ENCODE peak calls at places on chromosomes 7 and 10, in four cellular contexts. X is lower leg skin, P is PC-9, H is dorsolateral prefrontal cortex. F is an unnamed sample.

GRCh38 chr10:15196335-15196834 is 27.9 kb upstream of the NMT2 start:
- DNase-seq in P (no peak), X (no peak), H (no peak), F (no peak)

GRCh38 chr10:58920655-58921003 is 255.8 kb upstream of the PHYHIPL start:
- DNase-seq in X (no peak), H (no peak), P (peak; percentile 50), F (no peak)

GRCh38 chr10:132707776-132708171 is 78.2 kb downstream of the NKX6-2 start:
- DNase-seq in H (no peak), P (no peak), X (no peak), F (no peak)

GRCh38 chr7:98771519-98772241 is 98.1 kb downstream of the TMEM130 start:
- DNase-seq in H (no peak), P (no peak), X (no peak), F (no peak)

GRCh38 chr10:22133640-22134624 is 83.9 kb downstream of the EBLN1 start:
- DNase-seq in P (no peak), H (no peak), X (no peak), F (no peak)

GRCh38 chr10:113679463-113680171 is at the start of gene CASP7:
- DNase-seq in X (peak; percentile 56), P (peak; percentile 52), H (peak; percentile 59), F (peak; percentile 76)

GRCh38 chr10:71623098-71623985 is 96.2 kb downstream of the C10orf105 start:
- DNase-seq in H (no peak), P (no peak), X (no peak), F (peak; percentile 46)

GRCh38 chr10:132434405-132435005 is 37.5 kb downstream of the PWWP2B start:
- DNase-seq in H (no peak), X (no peak), P (no peak), F (no peak)

GRCh38 chr10:63083904-63084689 is 49.0 kb upstream of the NRBF2 start:
- DNase-seq in P (peak; percentile 53), H (peak; percentile 59), X (peak; percentile 73), F (peak; percentile 36)

GRCh38 chr10:17673517-17674051 is 29.6 kb downstream of the STAM start:
- DNase-seq in H (no peak), X (no peak), P (peak; percentile 82), F (no peak)

GRCh38 chr7:57305192-57305748 is 144.7 kb upstream of the ZNF716 start:
- DNase-seq in P (no peak), X (no peak), H (no peak), F (no peak)

GRCh38 chr10:59753267-59753666 is at the start of gene MRLN:
- DNase-seq in P (no peak), X (no peak), H (no peak), F (no peak)

GRCh38 chr10:9766762-9767161 is 1250.9 kb upstream of the CELF2 start:
- DNase-seq in H (no peak), P (no peak), X (no peak), F (no peak)

GRCh38 chr7:126083014-126083413 is 1153.4 kb upstream of the POT1 start:
- DNase-seq in P (no peak), H (no peak), X (no peak), F (no peak)

GRCh38 chr10:114022292-114022691 is 21.4 kb upstream of the ADRB1 start:
- DNase-seq in H (no peak), X (no peak), P (no peak), F (no peak)

GRCh38 chr10:58465641-58466040 is 47.0 kb upstream of the BICC1 start:
- DNase-seq in X (no peak), P (no peak), H (no peak), F (no peak)

GRCh38 chr10:1434202-1434601 is 303.1 kb downstream of the ADARB2 start:
- DNase-seq in P (no peak), X (no peak), H (no peak), F (no peak)

GRCh38 chr7:28205505-28205904 is 24.9 kb upstream of the JAZF1 start:
- DNase-seq in H (no peak), P (no peak), X (no peak), F (no peak)
- TF ChIP-seq CTCF in H (no peak), P (no peak), X (no peak), F (no peak)

GRCh38 chr7:29946428-29947186 is 43.0 kb downstream of the SCRN1 start:
- DNase-seq in H (no peak), X (no peak), P (no peak), F (peak; percentile 55)
- TF ChIP-seq CTCF in H (peak; percentile 53), X (no peak), P (peak; percentile 56), F (peak; percentile 23)

GRCh38 chr7:150972746-150973145 is 5.4 kb downstream of the KCNH2 start:
- DNase-seq in X (no peak), H (no peak), P (no peak), F (no peak)

GRCh38 chr7:150973571-150974451 is 4.3 kb downstream of the KCNH2 start:
- DNase-seq in P (no peak), H (no peak), X (no peak), F (no peak)

GRCh38 chr7:150975536-150976285 is 2.4 kb downstream of the KCNH2 start:
- DNase-seq in P (no peak), H (no peak), X (no peak), F (no peak)

GRCh38 chr7:150976529-150977381 is 1.4 kb downstream of the KCNH2 start:
- DNase-seq in X (no peak), P (no peak), H (no peak), F (no peak)

GRCh38 chr7:150974468-150975391 is 3.4 kb downstream of the KCNH2 start:
- DNase-seq in X (no peak), P (no peak), H (peak; percentile 54), F (peak; percentile 62)
- TF ChIP-seq CTCF in X (no peak), P (peak; percentile 42), H (peak; percentile 43), F (no peak)

GRCh38 chr7:2660359-2661095 is 27.5 kb upstream of the AMZ1 start:
- DNase-seq in H (no peak), P (no peak), X (no peak), F (no peak)
- TF ChIP-seq CTCF in H (no peak), P (peak; percentile 41), X (no peak), F (peak; percentile 51)

DNA sequence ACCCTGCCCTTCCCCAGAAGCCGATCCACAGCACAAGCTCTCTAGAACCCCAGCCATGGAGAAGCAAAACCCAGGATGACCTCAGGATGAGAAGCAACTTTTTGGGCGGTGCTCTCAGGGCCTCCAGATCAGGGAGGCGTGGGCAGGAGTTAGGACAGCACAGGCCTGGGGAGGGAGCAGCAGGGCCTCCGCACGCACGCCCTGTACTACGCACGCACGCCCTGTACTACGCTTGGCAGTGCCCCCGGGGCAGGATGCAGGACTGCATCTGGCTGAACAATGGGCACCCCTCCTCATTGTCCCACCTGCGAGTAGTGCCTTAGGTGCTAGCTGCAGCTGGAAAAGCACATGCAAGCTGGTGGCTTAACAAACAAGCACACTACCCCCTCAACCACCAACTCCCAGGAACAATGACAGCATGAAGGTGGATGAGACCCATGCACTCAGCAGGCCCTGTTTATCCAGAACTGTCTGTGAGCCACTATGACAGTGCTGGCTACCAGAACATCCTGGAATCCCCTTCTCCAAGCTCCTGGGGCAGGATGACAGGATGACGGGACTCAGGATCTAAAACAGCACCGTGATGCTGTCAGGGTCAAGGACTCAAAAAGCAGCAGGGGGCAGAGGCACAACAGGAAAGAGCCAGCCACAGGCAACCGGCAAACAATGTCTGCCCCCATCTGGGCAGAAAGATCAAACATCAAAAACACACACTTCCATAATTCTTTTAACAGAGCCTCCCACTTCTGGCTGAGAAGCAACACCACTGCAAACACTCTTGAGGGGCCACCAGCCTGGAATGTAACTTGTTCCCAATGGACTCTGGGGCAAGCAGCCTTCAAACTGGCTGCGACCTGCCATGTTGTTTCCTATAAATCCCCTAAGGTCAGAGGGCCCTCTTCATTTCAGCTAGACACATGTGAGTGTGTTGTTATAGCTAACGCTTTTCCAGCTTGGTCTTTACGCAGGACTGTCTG is 11.7 kb downstream of the PODXL start:
- DNase-seq in P (no peak), X (no peak), H (peak; percentile 53), F (no peak)
- TF ChIP-seq CTCF in P (peak; percentile 32), X (no peak), H (peak; percentile 55), F (no peak)

DNA sequence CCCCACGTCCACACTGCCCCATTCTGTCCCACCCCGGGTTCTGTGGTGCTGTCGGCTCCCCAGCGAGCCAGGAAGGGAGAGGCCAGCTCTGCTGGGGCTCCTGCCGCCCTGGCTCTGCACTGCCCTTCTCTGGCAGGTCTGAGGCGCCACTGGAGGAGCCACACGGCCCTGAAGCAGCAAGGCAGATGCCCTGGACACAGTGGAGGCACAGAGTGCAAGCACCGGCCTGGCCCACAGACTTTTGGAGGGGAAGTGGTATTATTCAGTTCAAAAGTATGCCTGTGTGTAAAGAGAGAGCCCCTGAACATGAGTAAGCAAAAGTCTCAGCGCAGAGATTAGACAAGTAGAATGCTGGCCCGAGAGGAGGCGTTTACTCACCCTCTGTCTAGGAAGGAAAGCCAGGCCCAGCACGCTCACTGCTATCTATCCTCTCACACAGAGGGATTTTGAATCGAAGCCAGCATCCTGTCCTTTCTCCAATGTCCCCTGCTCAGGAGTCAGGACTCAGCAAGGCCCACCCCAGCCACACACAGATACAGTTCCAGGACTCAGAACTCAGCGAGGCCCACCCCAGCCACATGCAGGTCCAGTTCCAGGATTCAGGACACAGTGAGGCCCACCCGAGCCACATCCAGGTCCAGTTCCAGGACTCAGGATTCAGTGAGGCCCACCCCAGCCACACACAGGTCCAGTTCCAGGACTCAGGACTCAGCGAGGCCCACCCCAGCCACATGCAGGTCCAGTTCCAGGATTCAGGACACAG is 115.0 kb downstream of the EGFR start:
- DNase-seq in H (no peak), X (no peak), P (peak; percentile 100), F (peak; percentile 80)
- TF ChIP-seq CTCF in H (no peak), X (no peak), P (peak; percentile 5), F (no peak)

GRCh38 chr7:128404826-128405344 is 4.9 kb downstream of the IMPDH1 start:
- DNase-seq in X (no peak), H (no peak), P (no peak), F (peak; percentile 42)
- TF ChIP-seq CTCF in X (no peak), H (peak; percentile 4), P (no peak), F (no peak)

DNA sequence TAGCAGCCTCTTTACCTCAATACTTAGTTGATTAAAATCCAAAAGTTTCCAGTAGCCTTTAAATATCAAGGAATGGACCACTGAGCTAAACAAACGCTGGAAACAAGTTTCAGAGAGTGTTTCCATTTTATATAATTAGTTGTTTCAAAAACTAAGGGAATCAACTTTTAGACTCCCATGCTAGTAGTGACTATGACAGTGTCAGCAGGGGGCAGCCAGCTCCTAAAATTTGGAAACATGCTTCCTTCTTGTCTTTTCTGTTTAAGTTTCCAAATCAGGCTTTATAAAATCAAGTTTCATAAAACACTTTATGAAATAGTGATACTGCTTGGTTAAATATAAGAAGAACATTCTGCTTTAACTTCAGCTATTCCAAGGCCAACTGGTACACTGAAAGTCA is 138.2 kb upstream of the TMEM229A start:
- DNase-seq in H (peak; percentile 74), X (no peak), P (no peak), F (peak; percentile 47)
- TF ChIP-seq CTCF in H (peak; percentile 63), X (no peak), P (peak; percentile 33), F (peak; percentile 20)

F was measured in Calu3.